ENCODE peak calls at places on chromosomes 13 and 19, in seven cellular contexts. A, E, V, O, Y, W and H are unnamed samples.

GRCh38 chr13:76637651-76638111 is 248.5 kb downstream of the KCTD12 start:
- DNase-seq in W (no peak), V (no peak), O (peak; percentile 66), E (no peak), Y (no peak), A (no peak), H (no peak)

GRCh38 chr19:10642473-10642872 is 11.7 kb upstream of the ILF3 start:
- DNase-seq in W (no peak), A (no peak), Y (no peak), E (no peak), V (no peak), O (no peak), H (no peak)

GRCh38 chr13:99386911-99387788 is 80.0 kb upstream of the GPR183 start:
- DNase-seq in V (peak; percentile 64), O (no peak), E (no peak), Y (no peak), A (peak; percentile 89), W (peak; percentile 73), H (no peak)

GRCh38 chr13:45367358-45367757 is 26.4 kb upstream of the TPT1 start:
- DNase-seq in V (peak; percentile 84), W (no peak), A (peak; percentile 83), O (peak; percentile 78), E (no peak), Y (no peak), H (peak; percentile 62)

GRCh38 chr13:105825071-105825470 is 710.4 kb downstream of the EFNB2 start:
- DNase-seq in W (no peak), A (no peak), E (no peak), Y (no peak), V (no peak), O (no peak), H (no peak)

GRCh38 chr13:37429976-37430375 is 168.6 kb downstream of the POSTN start:
- DNase-seq in E (no peak), Y (no peak), A (no peak), W (no peak), O (peak; percentile 86), V (no peak), H (peak; percentile 93)

GRCh38 chr19:36110487-36111199 is at the start of gene OVOL3:
- DNase-seq in V (no peak), E (no peak), W (peak; percentile 80), O (no peak), Y (no peak), A (no peak), H (no peak)

GRCh38 chr13:30401347-30401746 is 20.9 kb upstream of the UBE2L5 start:
- DNase-seq in W (no peak), O (no peak), E (no peak), A (no peak), V (no peak), Y (no peak), H (no peak)

GRCh38 chr13:23160241-23161175 is 20.3 kb upstream of the SGCG start:
- DNase-seq in W (peak; percentile 53), V (no peak), A (peak; percentile 74), O (peak; percentile 43), E (no peak), Y (no peak), H (no peak)

GRCh38 chr13:113777311-113778260 is 18.6 kb downstream of the TMEM255B start:
- DNase-seq in A (no peak), O (no peak), Y (no peak), E (no peak), W (peak; percentile 88), V (no peak), H (no peak)

GRCh38 chr13:113869263-113869662 is 5.4 kb upstream of the GAS6 start:
- DNase-seq in E (no peak), A (no peak), W (no peak), Y (no peak), O (no peak), V (no peak), H (no peak)

GRCh38 chr13:21055511-21056045 is 5.8 kb downstream of the LATS2 start:
- DNase-seq in Y (no peak), W (no peak), O (peak; percentile 80), E (no peak), A (no peak), V (no peak), H (no peak)

GRCh38 chr13:51916962-51917361 is 55.2 kb downstream of the CCDC70 start:
- DNase-seq in A (no peak), W (no peak), O (no peak), E (no peak), Y (no peak), V (no peak), H (no peak)

GRCh38 chr13:105058517-105058916 is 1476.9 kb downstream of the EFNB2 start:
- DNase-seq in Y (no peak), E (no peak), O (no peak), W (no peak), A (no peak), V (no peak), H (no peak)

GRCh38 chr19:18396471-18397241 is 766 bp downstream of the LRRC25 start:
- DNase-seq in O (no peak), V (no peak), A (no peak), W (no peak), Y (no peak), E (no peak), H (no peak)
- H3K4me3 ChIP-seq in O (no peak overlapping the region), V (no peak overlapping the region), A (no peak overlapping the region), W (no peak overlapping the region), Y (peak overlapping the region; percentile 29), E (no peak overlapping the region), H (no peak overlapping the region)

GRCh38 chr13:43742911-43743310 is 43.9 kb downstream of the ENOX1 start:
- DNase-seq in O (no peak), Y (no peak), W (no peak), V (no peak), A (no peak), E (no peak), H (no peak)

GRCh38 chr13:43749503-43749902 is 37.3 kb downstream of the ENOX1 start:
- DNase-seq in A (no peak), O (no peak), V (no peak), E (no peak), W (no peak), Y (no peak), H (no peak)

DNA sequence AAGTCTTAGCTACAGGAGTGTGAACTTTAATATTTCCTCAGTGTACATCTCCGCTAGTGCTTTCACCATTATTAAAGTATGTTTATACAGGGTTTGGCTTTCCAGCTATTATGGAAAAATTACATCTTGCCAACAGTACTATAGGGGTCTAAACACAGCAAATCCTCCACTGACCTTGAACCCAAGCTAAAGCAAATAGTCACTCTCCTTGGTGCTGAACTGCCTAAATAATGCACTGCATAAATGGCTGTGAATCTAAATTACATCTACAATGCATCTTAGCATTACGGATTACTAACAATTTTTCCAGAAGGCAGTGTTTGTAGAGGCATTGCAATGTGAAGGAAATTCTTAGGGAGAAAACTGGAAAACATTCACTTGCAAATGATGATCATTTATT is 42.1 kb downstream of the ENOX1 start:
- DNase-seq in E (no peak), Y (no peak), W (no peak), O (no peak), V (no peak), A (no peak), H (no peak)
- H3K4me3 ChIP-seq in E (no peak overlapping the region), Y (no peak overlapping the region), W (no peak overlapping the region), O (no peak overlapping the region), V (no peak overlapping the region), A (no peak overlapping the region), H (no peak overlapping the region)

GRCh38 chr19:50313812-50314536 is 15.2 kb downstream of the KCNC3 start:
- DNase-seq in O (no peak), Y (no peak), A (peak; percentile 58), E (no peak), W (peak; percentile 43), V (no peak), H (no peak)
- H3K4me3 ChIP-seq in O (no peak overlapping the region), Y (no peak overlapping the region), A (no peak overlapping the region), E (no peak overlapping the region), W (peak overlapping the region; percentile 61), V (no peak overlapping the region), H (no peak overlapping the region)

GRCh38 chr13:32528358-32528757 is 10.2 kb downstream of the N4BP2L2 start:
- DNase-seq in V (no peak), A (no peak), E (no peak), W (no peak), O (no peak), Y (no peak), H (peak; percentile 1)
- H3K4me3 ChIP-seq in V (no peak overlapping the region), A (no peak overlapping the region), E (peak overlapping the region; percentile 10), W (no peak overlapping the region), O (no peak overlapping the region), Y (no peak overlapping the region), H (no peak overlapping the region)

GRCh38 chr19:47110521-47111080 is 3.0 kb downstream of the ZC3H4 start:
- DNase-seq in W (peak; percentile 38), Y (no peak), A (peak; percentile 60), E (no peak), V (no peak), O (no peak), H (no peak)

GRCh38 chr19:47112166-47112663 is 1.4 kb downstream of the ZC3H4 start:
- DNase-seq in W (peak; percentile 91), O (peak; percentile 92), A (peak; percentile 97), Y (peak; percentile 72), V (peak; percentile 69), E (peak; percentile 85), H (peak; percentile 48)

GRCh38 chr19:47111682-47112165 is 1.9 kb downstream of the ZC3H4 start:
- DNase-seq in E (no peak), A (no peak), V (no peak), Y (no peak), O (no peak), W (no peak), H (no peak)

GRCh38 chr19:47109541-47110375 is 3.8 kb downstream of the ZC3H4 start:
- DNase-seq in W (no peak), Y (no peak), V (no peak), O (peak; percentile 47), A (peak; percentile 13), E (no peak), H (peak; percentile 16)

DNA sequence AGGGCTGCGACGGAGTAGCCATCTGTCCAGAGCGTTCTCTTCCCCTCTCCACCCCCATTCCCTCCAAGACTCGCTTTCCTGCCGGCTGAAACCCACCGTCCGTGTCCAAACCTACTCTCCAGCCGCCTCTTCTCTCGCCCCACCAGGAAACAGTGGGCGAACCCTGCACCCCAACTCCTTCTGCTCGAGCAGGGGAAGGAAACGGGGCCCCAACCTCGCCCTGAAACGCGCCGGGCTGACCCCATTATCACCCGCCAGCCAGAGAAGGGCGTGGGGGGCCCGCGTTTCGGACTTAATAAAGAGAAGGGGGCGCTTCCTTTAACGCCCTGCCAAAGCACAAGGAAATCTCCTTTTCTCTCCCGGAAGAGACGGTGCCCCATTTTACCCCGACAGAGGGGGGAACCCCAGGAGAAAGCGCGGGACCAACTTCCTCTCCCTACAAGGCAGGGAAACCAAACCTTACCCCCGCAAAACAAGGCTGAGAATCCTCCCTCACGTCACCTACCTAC is 2.4 kb downstream of the ZC3H4 start:
- DNase-seq in W (peak; percentile 34), E (no peak), V (no peak), A (peak; percentile 81), O (no peak), Y (no peak), H (no peak)
- H3K4me3 ChIP-seq in W (peak overlapping the region; percentile 97), E (peak overlapping the region; percentile 99), V (peak overlapping the region; percentile 90), A (peak overlapping the region; percentile 79), O (peak overlapping the region; percentile 94), Y (peak overlapping the region; percentile 98), H (peak overlapping the region; percentile 98)